ENCODE peak calls at places on chromosomes 3 and 15, in eight cellular contexts. R is NCI-H2081; H is C1 segment of cervical spinal cord; E is NCI-H2029 treated with DMSO at 0.1 percent for 48 hours; O is cerebellum; J is BJ; S is activated CD8-positive, alpha-beta T cell treated with anti-CD3 and anti-CD28 coated beads for 36 hours; L is stimulated activated naive CD8-positive, alpha-beta T cell treated with anti-CD3 and anti-CD28 coated beads, Interleukin-15, Interleukin-2, amounts not matched to agents 100 U/mL and 50 U/mL, for 24 hours. P is an unnamed sample.

GRCh38 chr3:187112934-187113793 is 26.1 kb downstream of the RPL39L start:
- DNase-seq in R (no peak), H (no peak), E (no peak), O (no peak), J (no peak), S (no peak), L (no peak), P (no peak)

GRCh38 chr3:107452436-107452835 is 70.3 kb upstream of the BBX start:
- DNase-seq in R (no peak), H (no peak), E (no peak), O (no peak), J (no peak), S (no peak), L (no peak), P (no peak)

GRCh38 chr15:89090791-89091666 is 2.8 kb downstream of the ABHD2 start:
- DNase-seq in R (peak), H (no peak), E (no peak), O (no peak), J (peak), S (peak), L (peak), P (peak)

GRCh38 chr15:25469377-25469776 is 30.6 kb upstream of the UBE3A start:
- DNase-seq in R (no peak), H (no peak), E (peak), O (peak), J (no peak), S (no peak), L (no peak), P (no peak)

GRCh38 chr3:138629526-138629925 is 21.0 kb downstream of the FAIM start:
- DNase-seq in R (no peak), H (no peak), E (no peak), O (no peak), J (no peak), S (no peak), L (no peak), P (no peak)

GRCh38 chr15:23401627-23402026 is 45.4 kb downstream of the GOLGA6L2 start:
- DNase-seq in R (no peak), H (no peak), E (no peak), O (no peak), J (no peak), S (no peak), L (no peak), P (no peak)

GRCh38 chr3:2898591-2899353 is 211.4 kb downstream of the IL5RA start:
- DNase-seq in R (no peak), H (no peak), E (no peak), O (no peak), J (no peak), S (no peak), L (no peak), P (no peak)

GRCh38 chr3:52891164-52891563 is 6.2 kb downstream of the STIMATE start:
- DNase-seq in R (no peak), H (no peak), E (no peak), O (no peak), J (no peak), S (peak), L (peak), P (peak)

GRCh38 chr3:20622304-20622703 is 436.3 kb upstream of the SGO1 start:
- DNase-seq in R (no peak), H (no peak), E (no peak), O (no peak), J (peak), S (no peak), L (no peak), P (no peak)